ENCODE peak calls at places on chromosomes 5 and 9, in five cellular contexts. L is NB4, V is body of pancreas, Y is tibial nerve, N is prostate gland. C is an unnamed sample.

GRCh38 chr5:63262191-63262981 is 683.8 kb downstream of the LRRC70 start:
- DNase-seq in L (no peak), V (no peak), Y (no peak), N (no peak), C (no peak)

GRCh38 chr5:74206571-74207550 is 433.7 kb downstream of the ENC1 start:
- DNase-seq in L (no peak), V (peak), Y (peak), N (peak), C (peak)

GRCh38 chr5:14676320-14676719 is 11.8 kb downstream of the OTULIN start:
- DNase-seq in L (peak), V (peak), Y (no peak), N (no peak), C (no peak)

GRCh38 chr5:79001471-79001870 is 16.4 kb upstream of the ARSB start:
- DNase-seq in L (no peak), V (no peak), Y (no peak), N (no peak), C (no peak)

GRCh38 chr5:95815143-95815729 is 7.3 kb downstream of the GLRX start:
- DNase-seq in L (no peak), V (no peak), Y (no peak), N (no peak), C (no peak)

GRCh38 chr5:135680713-135681112 is 101.9 kb upstream of the CXCL14 start:
- DNase-seq in L (no peak), V (no peak), Y (no peak), N (no peak), C (no peak)

GRCh38 chr5:6435356-6435755 is 13.3 kb upstream of the UBE2QL1 start:
- DNase-seq in L (peak), V (no peak), Y (no peak), N (no peak), C (peak)

GRCh38 chr5:138536665-138537315 is 6.2 kb downstream of the ETF1 start:
- DNase-seq in L (peak), V (no peak), Y (no peak), N (no peak), C (no peak)

GRCh38 chr5:168714046-168714445 is 134.9 kb upstream of the PANK3 start:
- DNase-seq in L (no peak), V (no peak), Y (no peak), N (no peak), C (no peak)

GRCh38 chr9:94945191-94946144 is 219.0 kb downstream of the AOPEP start:
- DNase-seq in L (peak), V (peak), Y (peak), N (no peak), C (peak)

GRCh38 chr5:88058625-88059024 is 210.0 kb downstream of the TMEM161B start:
- DNase-seq in L (no peak), V (no peak), Y (no peak), N (no peak), C (no peak)

GRCh38 chr5:138946241-138946623 is 71.1 kb upstream of the LRRTM2 start:
- DNase-seq in L (no peak), V (peak), Y (no peak), N (no peak), C (no peak)

GRCh38 chr5:77937015-77937908 is 161.1 kb upstream of the TBCA start:
- DNase-seq in L (peak), V (no peak), Y (no peak), N (no peak), C (no peak)

GRCh38 chr5:9514968-9515367 is 30.9 kb downstream of the SEMA5A start:
- DNase-seq in L (no peak), V (no peak), Y (no peak), N (no peak), C (no peak)

GRCh38 chr9:126275386-126276001 is 51.1 kb upstream of the MVB12B start:
- DNase-seq in L (no peak), V (no peak), Y (no peak), N (no peak), C (no peak)

GRCh38 chr9:470041-470781 is 255.5 kb downstream of the DOCK8 start:
- DNase-seq in L (peak), V (peak), Y (peak), N (peak), C (peak)
- TF ChIP-seq POLR2A in L (peak), V (no peak), Y (peak), N (peak), C (no peak)

DNA sequence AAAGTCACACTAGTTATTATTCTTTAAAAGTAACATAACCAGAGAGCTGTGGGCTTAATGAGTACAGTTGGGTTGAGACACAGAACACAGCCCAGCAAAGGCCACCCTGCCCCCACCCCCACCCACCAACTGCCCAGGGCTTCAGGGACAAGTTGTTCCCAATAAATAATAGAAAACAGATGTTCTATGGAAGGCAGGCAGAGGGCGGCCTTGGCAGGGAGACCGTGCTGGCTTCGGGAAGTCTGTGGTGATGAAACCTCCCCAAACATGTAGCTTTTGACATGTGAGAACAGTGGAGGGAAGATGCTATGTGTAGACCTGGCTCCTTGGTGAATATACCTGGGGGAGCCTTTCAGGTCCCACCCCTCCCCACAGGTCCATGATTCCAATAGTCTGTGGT is 10.0 kb downstream of the TRAF1 start:
- DNase-seq in L (no peak), V (peak), Y (peak), N (peak), C (peak)
- TF ChIP-seq POLR2A in L (no peak), V (no peak), Y (no peak), N (no peak), C (no peak)

DNA sequence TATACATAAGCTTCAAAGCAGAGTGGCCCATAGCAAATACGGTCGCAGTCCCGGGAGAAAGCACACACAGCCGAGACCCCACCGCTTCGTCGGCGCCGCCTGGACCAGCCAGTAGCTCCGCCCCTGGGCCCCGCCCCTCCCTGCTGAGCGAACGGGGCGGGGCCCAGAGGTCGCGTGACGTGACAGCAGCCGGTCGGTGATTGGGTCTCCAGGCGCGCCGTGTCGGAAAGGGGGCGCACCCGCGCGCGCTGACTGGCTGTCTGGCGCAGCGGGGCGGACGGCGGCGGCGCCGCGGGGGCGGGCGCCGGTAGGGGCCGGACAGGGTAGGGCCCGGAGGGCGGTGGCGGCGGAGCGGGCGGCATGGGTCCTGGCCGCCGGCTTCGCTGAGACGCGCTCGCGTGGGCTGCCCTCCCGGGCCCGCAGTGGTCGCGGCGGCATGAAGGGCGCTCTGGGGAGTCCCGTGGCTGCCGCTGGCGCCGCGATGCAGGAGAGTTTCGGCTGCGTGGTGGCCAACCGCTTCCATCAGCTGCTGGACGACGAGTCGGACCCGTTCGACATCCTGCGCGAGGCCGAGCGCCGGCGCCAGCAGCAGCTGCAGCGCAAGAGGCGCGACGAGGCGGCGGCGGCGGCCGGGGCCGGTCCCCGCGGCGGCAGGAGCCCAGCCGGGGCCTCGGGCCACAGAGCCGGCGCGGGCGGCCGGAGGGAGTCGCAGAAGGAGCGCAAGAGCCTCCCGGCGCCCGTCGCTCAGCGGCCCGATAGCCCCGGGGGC is at the start of gene HABP4:
- DNase-seq in L (peak), V (peak), Y (peak), N (peak), C (peak)
- TF ChIP-seq POLR2A in L (peak), V (peak), Y (peak), N (peak), C (peak)

GRCh38 chr5:12177851-12178250 is 273.6 kb upstream of the CTNND2 start:
- DNase-seq in L (no peak), V (no peak), Y (no peak), N (no peak), C (no peak)

GRCh38 chr5:12174734-12175133 is 270.5 kb upstream of the CTNND2 start:
- DNase-seq in L (no peak), V (no peak), Y (no peak), N (no peak), C (no peak)

GRCh38 chr5:12177225-12177624 is 273.0 kb upstream of the CTNND2 start:
- DNase-seq in L (no peak), V (no peak), Y (no peak), N (no peak), C (no peak)

DNA sequence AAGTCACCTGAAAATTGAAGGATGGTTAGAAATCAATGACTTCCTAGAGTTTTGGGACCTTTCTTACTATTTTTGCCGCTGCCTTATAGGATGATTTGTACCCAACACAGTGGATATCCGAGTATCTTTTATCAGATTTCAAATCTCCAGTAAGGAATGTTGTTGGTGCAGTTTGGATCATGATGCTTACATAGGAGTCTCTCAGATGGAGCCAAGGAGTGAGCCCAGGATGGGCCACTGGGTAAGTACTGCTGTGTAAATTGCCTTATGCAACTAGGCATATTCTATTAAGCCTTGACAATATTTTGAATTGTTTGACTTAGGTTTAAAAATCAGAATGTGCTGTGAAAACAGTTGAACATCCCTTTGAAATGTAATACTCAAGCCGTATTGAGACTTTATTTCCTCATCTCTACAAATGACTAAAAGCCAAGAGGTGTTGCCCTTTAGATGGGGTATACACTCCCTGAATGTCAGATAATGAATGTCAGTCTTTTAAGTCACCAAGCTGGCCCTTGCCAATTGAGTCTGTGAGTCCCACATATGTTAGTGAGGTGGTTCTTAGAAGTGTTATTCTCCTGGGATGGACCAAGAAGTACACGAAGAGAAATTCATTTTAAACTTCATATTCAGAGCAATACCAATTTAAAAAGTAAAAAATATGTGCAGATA is 271.8 kb upstream of the CTNND2 start:
- DNase-seq in L (no peak), V (no peak), Y (no peak), N (no peak), C (no peak)
- TF ChIP-seq POLR2A in L (no peak), V (no peak), Y (no peak), N (no peak), C (no peak)

GRCh38 chr5:5270958-5271605 is 131.0 kb downstream of the ADAMTS16 start:
- DNase-seq in L (no peak), V (peak), Y (peak), N (peak), C (no peak)
- TF ChIP-seq POLR2A in L (no peak), V (no peak), Y (no peak), N (no peak), C (no peak)

GRCh38 chr9:129412814-129413536 is 207.9 kb downstream of the C9orf50 start:
- DNase-seq in L (peak), V (peak), Y (no peak), N (peak), C (peak)
- TF ChIP-seq POLR2A in L (peak), V (no peak), Y (peak), N (peak), C (no peak)

C was measured in gastrocnemius medialis.